ENCODE peak calls at places on chromosome 14, in ten cellular contexts. One of them, this sample, is unnamed. For H3K4me1, the result is how much of the 10 kb centered on the place peaks cover.

GRCh38 chr14:25508845-25509244 is 458.9 kb upstream of the STXBP6 start:
- DNase-seq in tibial nerve: no peak
- DNase-seq in H1: no peak
- DNase-seq in GM12878: no peak
- DNase-seq in stomach: no peak
- DNase-seq in K562: no peak
- DNase-seq in A549: no peak
- DNase-seq in ovary: no peak
- DNase-seq in upper lobe of left lung: no peak
- DNase-seq in suprapubic skin: no peak
- DNase-seq in this sample: no peak

GRCh38 chr14:75050852-75051555 is at the start of gene MLH3:
- DNase-seq in A549: peak
- DNase-seq in upper lobe of left lung: peak
- DNase-seq in GM12878: no peak
- DNase-seq in K562: peak
- DNase-seq in ovary: peak
- DNase-seq in tibial nerve: peak
- DNase-seq in H1: peak
- DNase-seq in stomach: peak
- DNase-seq in suprapubic skin: no peak
- DNase-seq in this sample: peak

GRCh38 chr14:74608959-74609611 is 3.0 kb downstream of the LTBP2 start:
- DNase-seq in upper lobe of left lung: no peak
- DNase-seq in GM12878: peak
- DNase-seq in stomach: peak
- DNase-seq in H1: peak
- DNase-seq in ovary: peak
- DNase-seq in tibial nerve: peak
- DNase-seq in A549: peak
- DNase-seq in K562: peak
- DNase-seq in suprapubic skin: peak
- DNase-seq in this sample: peak

GRCh38 chr14:74459289-74459946 is 33.4 kb upstream of the SYNDIG1L start:
- DNase-seq in suprapubic skin: no peak
- DNase-seq in H1: peak
- DNase-seq in A549: peak
- DNase-seq in K562: peak
- DNase-seq in stomach: no peak
- DNase-seq in GM12878: no peak
- DNase-seq in ovary: no peak
- DNase-seq in upper lobe of left lung: no peak
- DNase-seq in tibial nerve: no peak
- DNase-seq in this sample: no peak

GRCh38 chr14:28785096-28785952 is 18.7 kb downstream of the FOXG1 start:
- DNase-seq in K562: no peak
- DNase-seq in stomach: no peak
- DNase-seq in suprapubic skin: no peak
- DNase-seq in upper lobe of left lung: peak
- DNase-seq in A549: no peak
- DNase-seq in tibial nerve: no peak
- DNase-seq in ovary: no peak
- DNase-seq in GM12878: no peak
- DNase-seq in H1: no peak
- DNase-seq in this sample: no peak

GRCh38 chr14:95352481-95352880 is 32.8 kb upstream of the CLMN start:
- DNase-seq in K562: no peak
- DNase-seq in suprapubic skin: peak
- DNase-seq in A549: no peak
- DNase-seq in H1: no peak
- DNase-seq in upper lobe of left lung: no peak
- DNase-seq in stomach: no peak
- DNase-seq in ovary: no peak
- DNase-seq in GM12878: no peak
- DNase-seq in tibial nerve: no peak
- DNase-seq in this sample: no peak

GRCh38 chr14:103172921-103173320 is 49.7 kb downstream of the TNFAIP2 start:
- DNase-seq in ovary: no peak
- DNase-seq in suprapubic skin: no peak
- DNase-seq in A549: no peak
- DNase-seq in upper lobe of left lung: no peak
- DNase-seq in GM12878: no peak
- DNase-seq in H1: no peak
- DNase-seq in tibial nerve: no peak
- DNase-seq in stomach: no peak
- DNase-seq in K562: no peak
- DNase-seq in this sample: no peak

GRCh38 chr14:53128706-53129105 is 24.4 kb downstream of the DDHD1 start:
- DNase-seq in upper lobe of left lung: no peak
- DNase-seq in H1: no peak
- DNase-seq in stomach: no peak
- DNase-seq in ovary: no peak
- DNase-seq in A549: no peak
- DNase-seq in K562: no peak
- DNase-seq in suprapubic skin: no peak
- DNase-seq in tibial nerve: no peak
- DNase-seq in GM12878: no peak
- DNase-seq in this sample: no peak

GRCh38 chr14:68191567-68192321 is 372.2 kb downstream of the RAD51B start:
- DNase-seq in suprapubic skin: no peak
- DNase-seq in stomach: no peak
- DNase-seq in upper lobe of left lung: no peak
- DNase-seq in tibial nerve: no peak
- DNase-seq in ovary: no peak
- DNase-seq in H1: no peak
- DNase-seq in K562: no peak
- DNase-seq in A549: peak
- DNase-seq in GM12878: no peak
- DNase-seq in this sample: no peak

GRCh38 chr14:68182492-68182891 is 362.9 kb downstream of the RAD51B start:
- DNase-seq in GM12878: peak
- DNase-seq in tibial nerve: no peak
- DNase-seq in upper lobe of left lung: no peak
- DNase-seq in suprapubic skin: no peak
- DNase-seq in K562: no peak
- DNase-seq in ovary: no peak
- DNase-seq in H1: no peak
- DNase-seq in A549: no peak
- DNase-seq in stomach: no peak
- DNase-seq in this sample: no peak

GRCh38 chr14:68190032-68190431 is 370.5 kb downstream of the RAD51B start:
- DNase-seq in upper lobe of left lung: no peak
- DNase-seq in suprapubic skin: no peak
- DNase-seq in stomach: no peak
- DNase-seq in H1: no peak
- DNase-seq in tibial nerve: no peak
- DNase-seq in K562: no peak
- DNase-seq in ovary: no peak
- DNase-seq in GM12878: no peak
- DNase-seq in A549: no peak
- DNase-seq in this sample: no peak

GRCh38 chr14:68192935-68193334 is 373.4 kb downstream of the RAD51B start:
- DNase-seq in upper lobe of left lung: no peak
- DNase-seq in A549: no peak
- DNase-seq in suprapubic skin: no peak
- DNase-seq in tibial nerve: no peak
- DNase-seq in H1: no peak
- DNase-seq in stomach: no peak
- DNase-seq in ovary: no peak
- DNase-seq in K562: no peak
- DNase-seq in GM12878: no peak
- DNase-seq in this sample: no peak

GRCh38 chr14:68188174-68188573 is 368.6 kb downstream of the RAD51B start:
- DNase-seq in H1: no peak
- DNase-seq in GM12878: no peak
- DNase-seq in A549: no peak
- DNase-seq in ovary: no peak
- DNase-seq in stomach: no peak
- DNase-seq in suprapubic skin: no peak
- DNase-seq in K562: no peak
- DNase-seq in tibial nerve: no peak
- DNase-seq in upper lobe of left lung: no peak
- DNase-seq in this sample: no peak
- TF ChIP-seq EP300 in H1: no peak
- TF ChIP-seq EP300 in GM12878: no peak
- TF ChIP-seq EP300 in A549: no peak
- TF ChIP-seq EP300 in ovary: no peak
- TF ChIP-seq EP300 in stomach: no peak
- TF ChIP-seq EP300 in suprapubic skin: no peak
- TF ChIP-seq EP300 in K562: no peak
- TF ChIP-seq EP300 in tibial nerve: no peak
- TF ChIP-seq EP300 in upper lobe of left lung: no peak
- TF ChIP-seq EP300 in this sample: no peak

DNA sequence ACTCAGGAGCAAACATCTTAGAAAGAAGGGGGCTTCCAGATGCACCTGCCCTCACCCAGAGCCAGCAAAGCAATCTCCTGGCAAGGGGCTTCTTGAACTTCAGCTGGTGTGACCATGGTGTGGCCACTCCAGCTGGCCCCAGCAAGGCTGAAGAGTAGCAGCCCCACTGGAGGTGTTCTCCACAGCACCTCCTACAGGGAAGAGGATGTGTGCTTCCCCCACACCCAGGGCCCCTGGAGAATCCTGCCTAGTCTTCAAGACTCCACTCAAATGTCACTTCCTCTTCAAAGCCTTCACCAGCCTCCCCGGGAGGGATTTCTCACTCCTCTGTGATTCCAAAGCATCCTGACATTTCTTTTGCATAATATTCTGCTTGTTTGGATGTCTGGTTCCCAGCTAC is 8.5 kb downstream of the RAB15 start:
- DNase-seq in GM12878: no peak
- DNase-seq in K562: no peak
- DNase-seq in suprapubic skin: no peak
- DNase-seq in A549: no peak
- DNase-seq in stomach: no peak
- DNase-seq in H1: no peak
- DNase-seq in tibial nerve: no peak
- DNase-seq in upper lobe of left lung: no peak
- DNase-seq in ovary: no peak
- DNase-seq in this sample: no peak
- TF ChIP-seq CTCF in GM12878: no peak
- TF ChIP-seq CTCF in K562: peak
- TF ChIP-seq CTCF in suprapubic skin: no peak
- TF ChIP-seq CTCF in A549: no peak
- TF ChIP-seq CTCF in stomach: no peak
- TF ChIP-seq CTCF in H1: peak
- TF ChIP-seq CTCF in tibial nerve: no peak
- TF ChIP-seq CTCF in upper lobe of left lung: no peak
- TF ChIP-seq CTCF in ovary: no peak
- TF ChIP-seq CTCF in this sample: no peak

DNA sequence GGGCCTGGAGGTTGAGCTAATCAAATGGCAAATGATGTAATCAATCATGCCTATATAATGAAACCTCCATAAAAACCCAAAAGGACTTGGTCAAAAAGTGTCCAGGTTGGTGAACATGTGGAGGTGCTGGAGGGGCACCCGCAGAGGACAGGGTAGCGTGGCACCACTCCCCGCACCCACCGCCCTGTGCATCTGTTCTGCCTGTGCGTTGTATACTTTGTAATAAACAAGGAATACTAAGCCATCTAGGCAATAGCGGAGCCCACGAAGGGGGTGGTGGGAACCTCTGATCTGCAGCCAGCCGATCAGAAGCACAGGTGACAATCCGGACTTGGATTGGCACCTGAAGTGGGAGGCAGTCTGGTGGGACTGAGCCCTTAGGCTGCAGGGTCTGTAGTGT is 75.8 kb upstream of the GPR68 start:
- DNase-seq in tibial nerve: no peak
- DNase-seq in ovary: no peak
- DNase-seq in GM12878: no peak
- DNase-seq in stomach: no peak
- DNase-seq in A549: no peak
- DNase-seq in upper lobe of left lung: no peak
- DNase-seq in K562: no peak
- DNase-seq in H1: no peak
- DNase-seq in suprapubic skin: no peak
- DNase-seq in this sample: no peak
- H3K4me1 ChIP-seq in tibial nerve: under half
- H3K4me1 ChIP-seq in ovary: under half
- H3K4me1 ChIP-seq in GM12878: half or more
- H3K4me1 ChIP-seq in stomach: under half
- H3K4me1 ChIP-seq in A549: under half
- H3K4me1 ChIP-seq in upper lobe of left lung: half or more
- H3K4me1 ChIP-seq in K562: under half
- H3K4me1 ChIP-seq in H1: under half
- H3K4me1 ChIP-seq in suprapubic skin: under half
- H3K4me1 ChIP-seq in this sample: under half

GRCh38 chr14:92748259-92749016 is at the start of gene LGMN:
- DNase-seq in suprapubic skin: peak
- DNase-seq in ovary: peak
- DNase-seq in K562: peak
- DNase-seq in A549: peak
- DNase-seq in upper lobe of left lung: peak
- DNase-seq in GM12878: no peak
- DNase-seq in tibial nerve: peak
- DNase-seq in stomach: peak
- DNase-seq in H1: peak
- DNase-seq in this sample: peak

GRCh38 chr14:92753250-92753649 is 4.8 kb upstream of the LGMN start:
- DNase-seq in K562: no peak
- DNase-seq in ovary: no peak
- DNase-seq in stomach: no peak
- DNase-seq in suprapubic skin: no peak
- DNase-seq in upper lobe of left lung: no peak
- DNase-seq in A549: no peak
- DNase-seq in tibial nerve: no peak
- DNase-seq in H1: no peak
- DNase-seq in GM12878: no peak
- DNase-seq in this sample: no peak

GRCh38 chr14:92751819-92752218 is 3.4 kb upstream of the LGMN start:
- DNase-seq in A549: no peak
- DNase-seq in GM12878: no peak
- DNase-seq in suprapubic skin: no peak
- DNase-seq in tibial nerve: no peak
- DNase-seq in upper lobe of left lung: no peak
- DNase-seq in stomach: no peak
- DNase-seq in H1: no peak
- DNase-seq in ovary: no peak
- DNase-seq in K562: no peak
- DNase-seq in this sample: no peak

GRCh38 chr14:92744198-92744597 is 4.2 kb downstream of the LGMN start:
- DNase-seq in tibial nerve: no peak
- DNase-seq in stomach: no peak
- DNase-seq in ovary: no peak
- DNase-seq in K562: no peak
- DNase-seq in upper lobe of left lung: no peak
- DNase-seq in GM12878: no peak
- DNase-seq in H1: no peak
- DNase-seq in suprapubic skin: no peak
- DNase-seq in A549: no peak
- DNase-seq in this sample: no peak

DNA sequence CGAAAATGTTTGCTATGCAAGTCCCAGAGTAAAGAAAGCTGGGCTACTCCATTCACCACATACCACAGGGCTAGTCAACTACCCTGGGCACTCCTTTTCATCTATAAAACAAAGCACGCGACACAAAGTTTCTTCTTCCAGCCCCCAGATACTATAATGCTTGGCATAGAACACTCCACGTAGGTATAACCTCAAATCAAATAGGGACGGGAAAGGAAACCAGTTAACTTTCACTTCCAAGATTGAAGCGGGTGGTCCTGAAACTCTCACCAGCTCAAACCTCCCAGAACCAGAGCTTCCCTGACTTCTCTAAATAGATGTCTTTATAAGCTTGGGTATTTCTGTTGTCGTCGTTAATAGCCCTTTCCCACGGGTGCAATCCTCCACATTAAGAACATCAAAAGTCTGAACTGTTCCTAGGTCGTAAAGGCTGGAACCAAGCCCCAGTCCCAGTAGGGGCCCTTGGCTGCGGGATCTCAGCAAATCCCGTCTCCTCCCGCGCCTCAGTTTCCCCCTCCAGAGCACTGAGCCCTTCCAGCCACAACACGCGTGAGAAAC is 647 bp downstream of the LGMN start:
- DNase-seq in H1: no peak
- DNase-seq in upper lobe of left lung: no peak
- DNase-seq in suprapubic skin: no peak
- DNase-seq in ovary: peak
- DNase-seq in stomach: no peak
- DNase-seq in A549: no peak
- DNase-seq in GM12878: no peak
- DNase-seq in K562: no peak
- DNase-seq in tibial nerve: no peak
- DNase-seq in this sample: peak
- TF ChIP-seq EP300 in H1: no peak
- TF ChIP-seq EP300 in upper lobe of left lung: no peak
- TF ChIP-seq EP300 in suprapubic skin: no peak
- TF ChIP-seq EP300 in ovary: no peak
- TF ChIP-seq EP300 in stomach: no peak
- TF ChIP-seq EP300 in A549: no peak
- TF ChIP-seq EP300 in GM12878: no peak
- TF ChIP-seq EP300 in K562: no peak
- TF ChIP-seq EP300 in tibial nerve: no peak
- TF ChIP-seq EP300 in this sample: no peak

This sample was measured in transverse colon.